ENCODE peak calls at places on chromosomes 5 and 9, in ten cellular contexts. A is stomach, J is A549, B is SK-N-SH, L is esophagus muscularis mucosa, H is tibial nerve, T is ovary, X is sigmoid colon, Z is H1, D is upper lobe of left lung. R is an unnamed sample. For H3K4me1, the result is how much of the 10 kb centered on the place peaks cover.

GRCh38 chr5:96218653-96219052 is 214.4 kb downstream of the PCSK1 start:
- DNase-seq in A (no peak), J (no peak), B (no peak), L (no peak), H (no peak), T (no peak), X (no peak), Z (no peak), D (no peak), R (no peak)

GRCh38 chr5:32083981-32084430 is 90.1 kb downstream of the GOLPH3 start:
- DNase-seq in A (no peak), J (no peak), B (no peak), L (no peak), H (no peak), T (no peak), X (no peak), Z (no peak), D (no peak), R (no peak)

GRCh38 chr9:121836382-121836885 is 185.0 kb downstream of the DAB2IP start:
- DNase-seq in A (peak), J (no peak), B (no peak), L (no peak), H (no peak), T (no peak), X (peak), Z (no peak), D (no peak), R (no peak)

GRCh38 chr5:43602818-43603534 is at the start of gene NNT:
- DNase-seq in A (peak), J (peak), B (peak), L (no peak), H (peak), T (peak), X (peak), Z (no peak), D (peak), R (peak)

GRCh38 chr9:108919517-108919916 is 14.4 kb downstream of the ELP1 start:
- DNase-seq in A (no peak), J (no peak), B (no peak), L (no peak), H (no peak), T (no peak), X (no peak), Z (no peak), D (no peak), R (no peak)

GRCh38 chr5:142669479-142669878 is 16.4 kb downstream of the FGF1 start:
- DNase-seq in A (no peak), J (no peak), B (no peak), L (no peak), H (no peak), T (no peak), X (no peak), Z (no peak), D (no peak), R (no peak)

GRCh38 chr5:167057665-167058064 is 1233.8 kb upstream of the WWC1 start:
- DNase-seq in A (no peak), J (no peak), B (no peak), L (no peak), H (no peak), T (no peak), X (peak), Z (no peak), D (no peak), R (no peak)

GRCh38 chr5:17147225-17148120 is 70.0 kb upstream of the BASP1 start:
- DNase-seq in A (no peak), J (no peak), B (no peak), L (no peak), H (no peak), T (no peak), X (no peak), Z (no peak), D (no peak), R (no peak)

GRCh38 chr5:72268753-72269410 is 51.2 kb downstream of the MRPS27 start:
- DNase-seq in A (peak), J (peak), B (peak), L (no peak), H (no peak), T (no peak), X (no peak), Z (peak), D (peak), R (peak)

GRCh38 chr5:58241383-58241782 is 218.5 kb downstream of the PLK2 start:
- DNase-seq in A (no peak), J (peak), B (no peak), L (no peak), H (no peak), T (no peak), X (no peak), Z (no peak), D (peak), R (no peak)

GRCh38 chr9:114276908-114277821 is 45.7 kb upstream of the ORM1 start:
- DNase-seq in A (no peak), J (no peak), B (no peak), L (no peak), H (peak), T (peak), X (peak), Z (no peak), D (no peak), R (no peak)

GRCh38 chr5:120817044-120817985 is 353.2 kb downstream of the PRR16 start:
- DNase-seq in A (no peak), J (peak), B (peak), L (no peak), H (no peak), T (no peak), X (no peak), Z (no peak), D (no peak), R (no peak)

GRCh38 chr5:106699198-106699597 is 971.5 kb downstream of the EFNA5 start:
- DNase-seq in A (no peak), J (no peak), B (no peak), L (no peak), H (no peak), T (no peak), X (no peak), Z (peak), D (no peak), R (no peak)

GRCh38 chr9:87557996-87558395 is 60.3 kb downstream of the DAPK1 start:
- DNase-seq in A (peak), J (no peak), B (peak), L (peak), H (no peak), T (no peak), X (no peak), Z (no peak), D (no peak), R (peak)

GRCh38 chr5:103340132-103340531 is 81.6 kb downstream of the MACIR start:
- DNase-seq in A (no peak), J (no peak), B (no peak), L (no peak), H (no peak), T (no peak), X (no peak), Z (no peak), D (no peak), R (no peak)

GRCh38 chr9:95171001-95171400 is 146.5 kb downstream of the FANCC start:
- DNase-seq in A (no peak), J (no peak), B (no peak), L (no peak), H (no peak), T (no peak), X (no peak), Z (no peak), D (no peak), R (no peak)

GRCh38 chr5:111237470-111237869 is 13.3 kb downstream of the CAMK4 start:
- DNase-seq in A (no peak), J (no peak), B (no peak), L (no peak), H (no peak), T (no peak), X (no peak), Z (no peak), D (no peak), R (no peak)

GRCh38 chr5:41843456-41844112 is 26.6 kb downstream of the OXCT1 start:
- DNase-seq in A (no peak), J (peak), B (peak), L (no peak), H (no peak), T (no peak), X (no peak), Z (no peak), D (no peak), R (peak)

GRCh38 chr9:128099932-128100491 is 27.5 kb downstream of the PTGES2 start:
- DNase-seq in A (no peak), J (no peak), B (no peak), L (no peak), H (no peak), T (no peak), X (no peak), Z (no peak), D (peak), R (no peak)

GRCh38 chr9:22036866-22037626 is 27.9 kb upstream of the CDKN2B start:
- DNase-seq in A (no peak), J (no peak), B (no peak), L (no peak), H (no peak), T (no peak), X (no peak), Z (no peak), D (peak), R (no peak)

GRCh38 chr5:77077821-77078176 is 9.3 kb downstream of the ZBED3 start:
- DNase-seq in A (no peak), J (no peak), B (no peak), L (no peak), H (no peak), T (no peak), X (no peak), Z (no peak), D (no peak), R (no peak)

GRCh38 chr9:125580701-125581286 is 126.2 kb downstream of the MAPKAP1 start:
- DNase-seq in A (no peak), J (no peak), B (no peak), L (no peak), H (no peak), T (no peak), X (no peak), Z (no peak), D (no peak), R (no peak)

GRCh38 chr9:76552751-76553150 is 93.8 kb downstream of the GCNT1 start:
- DNase-seq in A (no peak), J (no peak), B (no peak), L (no peak), H (no peak), T (no peak), X (no peak), Z (no peak), D (no peak), R (no peak)

GRCh38 chr5:177304392-177305119 is 957 bp downstream of the PRELID1 start:
- DNase-seq in A (no peak), J (no peak), B (peak), L (no peak), H (no peak), T (no peak), X (peak), Z (no peak), D (peak), R (peak)

GRCh38 chr9:91837982-91838731 is 111.9 kb downstream of the ROR2 start:
- DNase-seq in A (peak), J (peak), B (no peak), L (no peak), H (no peak), T (peak), X (peak), Z (no peak), D (peak), R (peak)

GRCh38 chr5:15550502-15551115 is 50.6 kb downstream of the FBXL7 start:
- DNase-seq in A (no peak), J (no peak), B (no peak), L (no peak), H (no peak), T (no peak), X (no peak), Z (no peak), D (no peak), R (no peak)

GRCh38 chr5:94791787-94792186 is 173.3 kb downstream of the SLF1 start:
- DNase-seq in A (no peak), J (no peak), B (no peak), L (no peak), H (no peak), T (no peak), X (no peak), Z (no peak), D (no peak), R (no peak)

GRCh38 chr9:137021979-137022619 is 5.9 kb downstream of the ABCA2 start:
- DNase-seq in A (peak), J (peak), B (peak), L (no peak), H (no peak), T (no peak), X (no peak), Z (peak), D (peak), R (peak)

GRCh38 chr5:39355324-39355723 is 9.0 kb downstream of the C9 start:
- DNase-seq in A (no peak), J (peak), B (no peak), L (no peak), H (no peak), T (no peak), X (no peak), Z (no peak), D (no peak), R (no peak)

GRCh38 chr9:126423709-126424185 is 97.1 kb downstream of the MVB12B start:
- DNase-seq in A (no peak), J (no peak), B (no peak), L (no peak), H (no peak), T (no peak), X (no peak), Z (no peak), D (no peak), R (no peak)

GRCh38 chr5:3019045-3019444 is 267.6 kb upstream of the IRX2 start:
- DNase-seq in A (no peak), J (no peak), B (no peak), L (no peak), H (no peak), T (no peak), X (no peak), Z (no peak), D (no peak), R (no peak)

GRCh38 chr9:128001411-128002298 is 20.9 kb upstream of the EEIG1 start:
- DNase-seq in A (peak), J (peak), B (peak), L (no peak), H (no peak), T (no peak), X (no peak), Z (no peak), D (no peak), R (no peak)

GRCh38 chr9:123914517-123915199 is 15.3 kb downstream of the DENND1A start:
- DNase-seq in A (no peak), J (no peak), B (no peak), L (peak), H (no peak), T (no peak), X (no peak), Z (no peak), D (no peak), R (no peak)

DNA sequence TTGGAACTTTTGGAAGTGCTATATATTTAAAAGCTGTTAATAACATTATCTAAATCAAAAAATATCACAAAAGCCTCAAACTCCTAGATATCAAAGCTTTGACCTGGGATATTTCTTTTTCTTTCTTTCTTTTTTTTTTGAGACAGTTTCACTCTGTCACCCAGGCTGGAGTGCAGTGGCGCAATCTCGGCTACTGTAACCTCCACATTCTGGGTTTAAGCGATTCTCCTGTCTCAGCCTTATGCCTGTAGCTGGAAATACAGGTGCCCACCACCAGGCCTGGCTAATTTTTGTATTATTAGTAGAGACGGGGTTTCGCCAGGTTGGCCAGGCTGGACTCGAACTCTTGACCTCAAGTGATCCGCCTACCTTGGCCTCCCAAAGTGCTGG is 31.3 kb downstream of the RAPGEF1 start:
- DNase-seq in A (no peak), J (no peak), B (no peak), L (no peak), H (no peak), T (no peak), X (no peak), Z (no peak), D (no peak), R (no peak)
- H3K4me1 ChIP-seq in A (half or more), J (half or more), B (under half), L (half or more), H (half or more), T (under half), X (half or more), Z (under half), D (half or more), R (under half)

GRCh38 chr5:150639317-150639738 is 1.1 kb upstream of the SYNPO start:
- DNase-seq in A (no peak), J (no peak), B (no peak), L (no peak), H (no peak), T (no peak), X (no peak), Z (no peak), D (no peak), R (no peak)

GRCh38 chr5:150637245-150638052 is 3.0 kb upstream of the SYNPO start:
- DNase-seq in A (peak), J (peak), B (no peak), L (no peak), H (no peak), T (no peak), X (no peak), Z (no peak), D (no peak), R (no peak)

GRCh38 chr5:150638053-150638444 is 2.4 kb upstream of the SYNPO start:
- DNase-seq in A (no peak), J (no peak), B (no peak), L (no peak), H (no peak), T (no peak), X (no peak), Z (no peak), D (no peak), R (no peak)

GRCh38 chr5:150638488-150639316 is 1.8 kb upstream of the SYNPO start:
- DNase-seq in A (no peak), J (no peak), B (no peak), L (no peak), H (no peak), T (no peak), X (no peak), Z (no peak), D (no peak), R (no peak)

GRCh38 chr5:150636391-150637244 is 3.8 kb upstream of the SYNPO start:
- DNase-seq in A (peak), J (peak), B (peak), L (no peak), H (no peak), T (peak), X (peak), Z (no peak), D (peak), R (peak)
- TF ChIP-seq EP300 in A (no peak), J (no peak), B (no peak), L (no peak), H (no peak), T (no peak), X (no peak), Z (no peak), D (no peak), R (no peak)

GRCh38 chr5:8227114-8227513 is 358.2 kb downstream of the MTRR start:
- DNase-seq in A (no peak), J (no peak), B (no peak), L (no peak), H (no peak), T (no peak), X (no peak), Z (no peak), D (no peak), R (no peak)
- H3K4me1 ChIP-seq in A (under half), J (under half), B (under half), L (under half), H (under half), T (under half), X (under half), Z (under half), D (under half), R (under half)

DNA sequence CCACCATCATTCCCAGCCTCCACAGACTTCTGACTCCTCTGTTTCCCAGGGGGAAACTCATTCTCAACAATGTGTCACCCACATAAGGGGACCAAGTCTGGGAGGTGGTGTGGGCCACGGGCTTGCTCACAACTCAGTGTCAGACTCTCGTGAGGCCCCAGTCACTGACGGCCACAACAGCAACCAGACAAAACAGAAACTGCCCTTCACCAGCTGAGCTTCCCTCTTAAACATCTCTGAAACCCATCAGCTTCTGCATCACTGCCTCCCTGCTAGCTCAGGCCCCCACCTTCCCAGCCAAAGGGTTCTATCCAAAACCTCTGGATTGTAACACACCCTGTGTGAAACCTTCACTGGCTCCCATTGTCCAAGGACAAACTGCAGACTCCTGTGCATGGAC is 273.4 kb downstream of the CDK5RAP2 start:
- DNase-seq in A (no peak), J (no peak), B (no peak), L (peak), H (no peak), T (no peak), X (no peak), Z (no peak), D (no peak), R (no peak)
- TF ChIP-seq EP300 in A (no peak), J (no peak), B (no peak), L (no peak), H (no peak), T (no peak), X (no peak), Z (no peak), D (no peak), R (no peak)

GRCh38 chr5:156879665-156880285 is 29.7 kb downstream of the PPP1R2B start:
- DNase-seq in A (no peak), J (no peak), B (no peak), L (no peak), H (no peak), T (no peak), X (no peak), Z (no peak), D (no peak), R (peak)

GRCh38 chr5:156888520-156888919 is 38.4 kb downstream of the PPP1R2B start:
- DNase-seq in A (no peak), J (no peak), B (no peak), L (no peak), H (no peak), T (no peak), X (no peak), Z (no peak), D (no peak), R (no peak)

DNA sequence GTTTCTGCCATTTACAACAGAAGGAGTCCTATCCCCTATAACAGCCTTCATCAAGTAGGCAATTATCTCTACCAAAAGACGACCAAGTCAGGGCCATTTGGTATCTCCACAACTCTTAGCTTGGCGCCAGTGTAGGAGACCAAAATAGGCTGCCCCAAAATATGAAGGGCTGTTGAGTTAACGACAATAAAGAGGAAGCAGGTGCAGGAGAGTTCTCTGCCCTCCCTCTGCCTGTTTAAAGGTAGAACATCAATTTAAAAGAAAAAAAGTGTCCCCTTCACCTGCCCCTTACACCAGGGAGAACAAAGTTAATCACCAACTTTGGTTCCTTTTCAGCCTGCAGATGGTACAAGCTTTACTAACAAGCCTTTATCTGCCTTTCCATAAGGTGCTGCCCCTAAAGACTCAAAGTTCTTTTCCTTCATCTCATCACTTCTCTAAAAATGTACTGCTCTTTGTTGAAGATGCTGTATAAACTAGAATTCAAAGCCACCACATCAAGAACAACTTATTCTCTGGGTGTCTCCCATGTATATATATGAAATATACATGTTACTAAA is 33.3 kb downstream of the PPP1R2B start:
- DNase-seq in A (no peak), J (no peak), B (no peak), L (no peak), H (no peak), T (no peak), X (no peak), Z (no peak), D (no peak), R (no peak)
- H3K4me1 ChIP-seq in A (under half), J (under half), B (under half), L (under half), H (under half), T (under half), X (under half), Z (under half), D (under half), R (under half)